ENCODE peak calls at places on chromosomes 5 and 9, in six cellular contexts. U is A549, N is tibial nerve, Y is MM.1S, L is left ventricle myocardium inferior, P is stomach. J is an unnamed sample.

GRCh38 chr9:22144226-22144625 is 135.1 kb upstream of the CDKN2B start:
- DNase-seq in L (no peak), U (no peak), Y (no peak), P (no peak), N (no peak), J (no peak)

GRCh38 chr5:65062684-65063083 is 294.0 kb downstream of the CWC27 start:
- DNase-seq in Y (no peak), L (no peak), U (peak; percentile 64), N (peak; percentile 27), P (no peak), J (peak; percentile 78)

GRCh38 chr9:121662359-121662758 is 10.9 kb downstream of the DAB2IP start:
- DNase-seq in N (no peak), P (no peak), L (no peak), Y (no peak), U (no peak), J (no peak)

GRCh38 chr5:178442361-178443256 is 147.6 kb downstream of the COL23A1 start:
- DNase-seq in N (no peak), P (no peak), L (no peak), U (no peak), Y (no peak), J (no peak)

GRCh38 chr5:54619732-54620582 is 102.4 kb downstream of the SNX18 start:
- DNase-seq in L (no peak), N (no peak), P (no peak), U (no peak), Y (no peak), J (no peak)

GRCh38 chr5:4100739-4101138 is 505.1 kb downstream of the IRX1 start:
- DNase-seq in P (no peak), N (no peak), U (no peak), L (no peak), Y (no peak), J (no peak)

GRCh38 chr9:96441798-96442445 is 8.0 kb upstream of the HABP4 start:
- DNase-seq in N (no peak), Y (peak; percentile 76), U (no peak), P (no peak), L (no peak), J (no peak)

GRCh38 chr9:130480673-130481072 is 35.9 kb downstream of the ASS1 start:
- DNase-seq in N (no peak), Y (no peak), L (no peak), P (no peak), U (no peak), J (no peak)

GRCh38 chr9:100213730-100214477 is 114.9 kb downstream of the INVS start:
- DNase-seq in L (no peak), U (no peak), P (no peak), Y (no peak), N (no peak), J (no peak)

GRCh38 chr5:146731909-146732659 is 146.5 kb downstream of the PPP2R2B start:
- DNase-seq in P (no peak), U (peak; percentile 29), N (no peak), L (no peak), Y (no peak), J (no peak)

GRCh38 chr9:106450549-106450948 is 412.4 kb upstream of the ZNF462 start:
- DNase-seq in L (peak; percentile 71), Y (no peak), U (no peak), P (no peak), N (no peak), J (no peak)

GRCh38 chr5:32304622-32305021 is 8.1 kb downstream of the MTMR12 start:
- DNase-seq in U (no peak), Y (no peak), N (no peak), P (no peak), L (no peak), J (no peak)

GRCh38 chr9:74570879-74571512 is 73.9 kb downstream of the RORB start:
- DNase-seq in Y (peak; percentile 48), N (no peak), P (no peak), L (no peak), U (peak; percentile 9), J (no peak)

GRCh38 chr5:3230941-3231340 is 364.7 kb upstream of the IRX1 start:
- DNase-seq in P (no peak), N (no peak), U (no peak), Y (no peak), L (no peak), J (no peak)

GRCh38 chr9:110672873-110673508 is 4.4 kb downstream of the MUSK start:
- DNase-seq in N (no peak), P (no peak), Y (no peak), U (no peak), L (no peak), J (no peak)

GRCh38 chr5:7592910-7593309 is 197.0 kb downstream of the ADCY2 start:
- DNase-seq in U (no peak), L (no peak), Y (peak; percentile 9), P (no peak), N (no peak), J (no peak)

GRCh38 chr5:81779125-81779934 is 28.4 kb upstream of the SSBP2 start:
- DNase-seq in N (peak; percentile 47), P (peak; percentile 81), U (no peak), L (peak; percentile 58), Y (peak; percentile 51), J (peak; percentile 82)

GRCh38 chr5:149028984-149029383 is 33.9 kb downstream of the SH3TC2 start:
- DNase-seq in L (no peak), P (no peak), U (no peak), Y (no peak), N (no peak), J (no peak)
- H3K27ac ChIP-seq in L (no peak overlapping the region), P (no peak overlapping the region), U (no peak overlapping the region), Y (no peak overlapping the region), N (no peak overlapping the region), J (no peak overlapping the region)

GRCh38 chr5:172086312-172086975 is 80.0 kb upstream of the FBXW11 start:
- DNase-seq in N (no peak), L (no peak), P (no peak), U (no peak), Y (no peak), J (peak; percentile 25)

GRCh38 chr5:172085738-172086137 is 79.3 kb upstream of the FBXW11 start:
- DNase-seq in P (no peak), L (no peak), U (no peak), N (no peak), Y (no peak), J (peak; percentile 47)

GRCh38 chr5:172089298-172090117 is 83.1 kb upstream of the FBXW11 start:
- DNase-seq in L (no peak), P (no peak), U (no peak), N (no peak), Y (no peak), J (no peak)

GRCh38 chr5:172090976-172091547 is 84.6 kb upstream of the FBXW11 start:
- DNase-seq in Y (no peak), U (no peak), P (no peak), L (no peak), N (no peak), J (peak; percentile 40)

GRCh38 chr5:172088801-172089200 is 82.4 kb upstream of the FBXW11 start:
- DNase-seq in N (no peak), Y (no peak), P (no peak), L (no peak), U (no peak), J (peak; percentile 12)
- H3K4me3 ChIP-seq in N (no peak overlapping the region), Y (no peak overlapping the region), P (no peak overlapping the region), L (no peak overlapping the region), U (no peak overlapping the region), J (no peak overlapping the region)

DNA sequence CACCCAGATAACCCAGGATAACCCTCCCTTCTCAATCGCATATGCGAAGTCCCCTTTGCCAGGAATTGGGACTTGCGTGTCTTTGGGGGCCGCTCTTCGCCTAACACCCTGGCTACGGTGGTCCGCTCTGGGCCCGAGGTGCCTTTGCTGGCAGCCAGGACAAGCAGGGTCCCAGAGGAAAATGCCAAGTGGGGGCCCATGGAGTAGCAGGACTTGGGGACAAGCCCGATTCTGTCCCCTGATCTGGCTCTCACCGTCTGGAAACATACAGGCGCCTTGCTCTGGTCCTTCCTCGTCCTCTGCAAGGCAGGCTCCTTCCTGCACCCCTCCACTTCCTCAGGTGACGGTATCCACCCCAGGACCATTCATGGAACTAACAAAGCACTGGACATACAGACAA is 78.1 kb upstream of the UNC5A start:
- DNase-seq in N (no peak), P (no peak), L (no peak), U (no peak), Y (no peak), J (no peak)
- H3K4me1 ChIP-seq in N (no peaks in the 10 kb centered on the region), P (no peaks in the 10 kb centered on the region), L (no peaks in the 10 kb centered on the region), U (no peaks in the 10 kb centered on the region), Y (no peaks in the 10 kb centered on the region), J (no peaks in the 10 kb centered on the region)

GRCh38 chr5:158207733-158208132 is 348.8 kb upstream of the CLINT1 start:
- DNase-seq in P (no peak), U (no peak), Y (no peak), N (no peak), L (no peak), J (no peak)

GRCh38 chr5:158209219-158209908 is 350.4 kb upstream of the CLINT1 start:
- DNase-seq in N (no peak), P (no peak), Y (no peak), L (no peak), U (no peak), J (no peak)

GRCh38 chr5:158200624-158201023 is 341.7 kb upstream of the CLINT1 start:
- DNase-seq in P (no peak), Y (no peak), L (no peak), N (no peak), U (no peak), J (no peak)

GRCh38 chr5:158203256-158203655 is 344.3 kb upstream of the CLINT1 start:
- DNase-seq in L (no peak), N (no peak), P (no peak), U (no peak), Y (no peak), J (no peak)

DNA sequence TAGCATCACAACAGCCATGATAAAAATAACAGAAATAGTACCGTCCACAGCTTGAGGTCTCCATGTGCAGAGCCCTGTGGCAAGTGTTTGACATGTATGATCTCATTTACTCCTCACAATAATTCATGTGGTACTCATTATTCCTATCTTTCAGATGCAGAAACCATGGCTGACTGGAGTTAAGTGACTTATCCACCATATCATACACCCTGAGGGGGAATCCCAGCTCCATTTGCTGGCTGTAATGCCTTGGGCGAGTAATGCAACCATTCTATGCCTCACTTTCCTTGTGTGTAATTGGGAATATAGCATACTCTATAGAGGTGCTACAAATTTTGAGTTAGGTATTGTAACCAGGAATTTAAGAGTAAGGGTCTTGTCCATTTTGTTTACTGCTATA is 347.0 kb upstream of the CLINT1 start:
- DNase-seq in P (no peak), U (no peak), Y (no peak), L (no peak), N (no peak), J (no peak)
- H3K27ac ChIP-seq in P (no peak overlapping the region), U (no peak overlapping the region), Y (no peak overlapping the region), L (no peak overlapping the region), N (no peak overlapping the region), J (no peak overlapping the region)

GRCh38 chr9:107969727-107970126 is 480.2 kb upstream of the KLF4 start:
- DNase-seq in N (no peak), Y (no peak), L (no peak), U (no peak), P (no peak), J (no peak)

GRCh38 chr9:107975426-107976010 is 485.9 kb upstream of the KLF4 start:
- DNase-seq in U (no peak), Y (no peak), N (no peak), P (no peak), L (no peak), J (no peak)

GRCh38 chr9:107973451-107973850 is 483.9 kb upstream of the KLF4 start:
- DNase-seq in U (no peak), Y (no peak), P (no peak), N (no peak), L (no peak), J (no peak)

GRCh38 chr9:107969141-107969540 is 479.6 kb upstream of the KLF4 start:
- DNase-seq in P (no peak), Y (no peak), N (no peak), L (no peak), U (no peak), J (no peak)

GRCh38 chr9:107971241-107971640 is 481.7 kb upstream of the KLF4 start:
- DNase-seq in N (no peak), U (no peak), L (no peak), Y (no peak), P (no peak), J (no peak)
- H3K4me3 ChIP-seq in N (no peak overlapping the region), U (no peak overlapping the region), L (no peak overlapping the region), Y (no peak overlapping the region), P (no peak overlapping the region), J (no peak overlapping the region)